ENCODE peak calls at places on chromosome 13, in six cellular contexts. One of them, this sample, is unnamed.

GRCh38 chr13:113393226-113393571 is 29.3 kb upstream of the GRTP1 start:
- DNase-seq in adrenal gland: no peak
- DNase-seq in astrocyte of the cerebellum: no peak
- DNase-seq in EL: no peak
- DNase-seq in effector memory CD8-positive, alpha-beta T cell: no peak
- DNase-seq in activated CD8-positive, alpha-beta memory T cell treated with anti-CD3 and anti-CD28 coated beads for 48 hours: no peak
- DNase-seq in this sample: no peak

GRCh38 chr13:102399791-102400618 is 1.8 kb downstream of the FGF14 start:
- DNase-seq in adrenal gland: no peak
- DNase-seq in astrocyte of the cerebellum: no peak
- DNase-seq in EL: no peak
- DNase-seq in effector memory CD8-positive, alpha-beta T cell: no peak
- DNase-seq in activated CD8-positive, alpha-beta memory T cell treated with anti-CD3 and anti-CD28 coated beads for 48 hours: no peak
- DNase-seq in this sample: no peak

GRCh38 chr13:23610187-23610576 is 40.0 kb downstream of the TNFRSF19 start:
- DNase-seq in adrenal gland: no peak
- DNase-seq in astrocyte of the cerebellum: no peak
- DNase-seq in EL: peak
- DNase-seq in effector memory CD8-positive, alpha-beta T cell: no peak
- DNase-seq in activated CD8-positive, alpha-beta memory T cell treated with anti-CD3 and anti-CD28 coated beads for 48 hours: no peak
- DNase-seq in this sample: no peak

GRCh38 chr13:42279986-42280385 is 8.0 kb downstream of the AKAP11 start:
- DNase-seq in adrenal gland: no peak
- DNase-seq in astrocyte of the cerebellum: no peak
- DNase-seq in EL: no peak
- DNase-seq in effector memory CD8-positive, alpha-beta T cell: no peak
- DNase-seq in activated CD8-positive, alpha-beta memory T cell treated with anti-CD3 and anti-CD28 coated beads for 48 hours: no peak
- DNase-seq in this sample: no peak

GRCh38 chr13:39970177-39970846 is 314.9 kb downstream of the COG6 start:
- DNase-seq in adrenal gland: no peak
- DNase-seq in astrocyte of the cerebellum: no peak
- DNase-seq in EL: no peak
- DNase-seq in effector memory CD8-positive, alpha-beta T cell: no peak
- DNase-seq in activated CD8-positive, alpha-beta memory T cell treated with anti-CD3 and anti-CD28 coated beads for 48 hours: no peak
- DNase-seq in this sample: no peak

GRCh38 chr13:45341799-45342584 is 1.0 kb upstream of the TPT1 start:
- DNase-seq in adrenal gland: peak
- DNase-seq in astrocyte of the cerebellum: no peak
- DNase-seq in EL: peak
- DNase-seq in effector memory CD8-positive, alpha-beta T cell: no peak
- DNase-seq in activated CD8-positive, alpha-beta memory T cell treated with anti-CD3 and anti-CD28 coated beads for 48 hours: no peak
- DNase-seq in this sample: no peak

GRCh38 chr13:23701646-23702045 is 131.4 kb downstream of the TNFRSF19 start:
- DNase-seq in adrenal gland: no peak
- DNase-seq in astrocyte of the cerebellum: peak
- DNase-seq in EL: no peak
- DNase-seq in effector memory CD8-positive, alpha-beta T cell: no peak
- DNase-seq in activated CD8-positive, alpha-beta memory T cell treated with anti-CD3 and anti-CD28 coated beads for 48 hours: no peak
- DNase-seq in this sample: peak

GRCh38 chr13:98541211-98541610 is 35.7 kb downstream of the STK24 start:
- DNase-seq in adrenal gland: no peak
- DNase-seq in astrocyte of the cerebellum: no peak
- DNase-seq in EL: peak
- DNase-seq in effector memory CD8-positive, alpha-beta T cell: no peak
- DNase-seq in activated CD8-positive, alpha-beta memory T cell treated with anti-CD3 and anti-CD28 coated beads for 48 hours: no peak
- DNase-seq in this sample: no peak

GRCh38 chr13:52787212-52787611 is 47.6 kb upstream of the CNMD start:
- DNase-seq in adrenal gland: no peak
- DNase-seq in astrocyte of the cerebellum: no peak
- DNase-seq in EL: no peak
- DNase-seq in effector memory CD8-positive, alpha-beta T cell: no peak
- DNase-seq in activated CD8-positive, alpha-beta memory T cell treated with anti-CD3 and anti-CD28 coated beads for 48 hours: no peak
- DNase-seq in this sample: no peak

GRCh38 chr13:73090812-73091187 is 32.0 kb downstream of the KLF5 start:
- DNase-seq in adrenal gland: no peak
- DNase-seq in astrocyte of the cerebellum: no peak
- DNase-seq in EL: no peak
- DNase-seq in effector memory CD8-positive, alpha-beta T cell: no peak
- DNase-seq in activated CD8-positive, alpha-beta memory T cell treated with anti-CD3 and anti-CD28 coated beads for 48 hours: no peak
- DNase-seq in this sample: no peak

GRCh38 chr13:48526269-48526668 is 6.6 kb downstream of the RCBTB2 start:
- DNase-seq in adrenal gland: no peak
- DNase-seq in astrocyte of the cerebellum: no peak
- DNase-seq in EL: no peak
- DNase-seq in effector memory CD8-positive, alpha-beta T cell: peak
- DNase-seq in activated CD8-positive, alpha-beta memory T cell treated with anti-CD3 and anti-CD28 coated beads for 48 hours: no peak
- DNase-seq in this sample: no peak

GRCh38 chr13:49561064-49561410 is 24.3 kb downstream of the RCBTB1 start:
- DNase-seq in adrenal gland: peak
- DNase-seq in astrocyte of the cerebellum: no peak
- DNase-seq in EL: no peak
- DNase-seq in effector memory CD8-positive, alpha-beta T cell: no peak
- DNase-seq in activated CD8-positive, alpha-beta memory T cell treated with anti-CD3 and anti-CD28 coated beads for 48 hours: no peak
- DNase-seq in this sample: no peak

GRCh38 chr13:31036717-31037116 is 104.3 kb downstream of the TEX26 start:
- DNase-seq in adrenal gland: no peak
- DNase-seq in astrocyte of the cerebellum: no peak
- DNase-seq in EL: no peak
- DNase-seq in effector memory CD8-positive, alpha-beta T cell: no peak
- DNase-seq in activated CD8-positive, alpha-beta memory T cell treated with anti-CD3 and anti-CD28 coated beads for 48 hours: no peak
- DNase-seq in this sample: no peak

GRCh38 chr13:67369895-67370660 is 139.9 kb upstream of the PCDH9 start:
- DNase-seq in adrenal gland: no peak
- DNase-seq in astrocyte of the cerebellum: peak
- DNase-seq in EL: peak
- DNase-seq in effector memory CD8-positive, alpha-beta T cell: no peak
- DNase-seq in activated CD8-positive, alpha-beta memory T cell treated with anti-CD3 and anti-CD28 coated beads for 48 hours: no peak
- DNase-seq in this sample: peak

GRCh38 chr13:26548251-26548765 is 9.2 kb upstream of the WASF3 start:
- DNase-seq in adrenal gland: no peak
- DNase-seq in astrocyte of the cerebellum: no peak
- DNase-seq in EL: no peak
- DNase-seq in effector memory CD8-positive, alpha-beta T cell: no peak
- DNase-seq in activated CD8-positive, alpha-beta memory T cell treated with anti-CD3 and anti-CD28 coated beads for 48 hours: no peak
- DNase-seq in this sample: no peak

GRCh38 chr13:95496485-95496884 is 56.0 kb upstream of the CLDN10 start:
- DNase-seq in adrenal gland: no peak
- DNase-seq in astrocyte of the cerebellum: no peak
- DNase-seq in EL: no peak
- DNase-seq in effector memory CD8-positive, alpha-beta T cell: no peak
- DNase-seq in activated CD8-positive, alpha-beta memory T cell treated with anti-CD3 and anti-CD28 coated beads for 48 hours: no peak
- DNase-seq in this sample: no peak

GRCh38 chr13:41004875-41005693 is 14.0 kb downstream of the ELF1 start:
- DNase-seq in adrenal gland: no peak
- DNase-seq in astrocyte of the cerebellum: no peak
- DNase-seq in EL: peak
- DNase-seq in effector memory CD8-positive, alpha-beta T cell: no peak
- DNase-seq in activated CD8-positive, alpha-beta memory T cell treated with anti-CD3 and anti-CD28 coated beads for 48 hours: no peak
- DNase-seq in this sample: no peak

GRCh38 chr13:111876506-111876905 is 190.4 kb upstream of the SOX1 start:
- DNase-seq in adrenal gland: no peak
- DNase-seq in astrocyte of the cerebellum: no peak
- DNase-seq in EL: no peak
- DNase-seq in effector memory CD8-positive, alpha-beta T cell: no peak
- DNase-seq in activated CD8-positive, alpha-beta memory T cell treated with anti-CD3 and anti-CD28 coated beads for 48 hours: no peak
- DNase-seq in this sample: no peak

GRCh38 chr13:80255946-80256345 is 85.0 kb downstream of the SPRY2 start:
- DNase-seq in adrenal gland: no peak
- DNase-seq in astrocyte of the cerebellum: no peak
- DNase-seq in EL: no peak
- DNase-seq in effector memory CD8-positive, alpha-beta T cell: no peak
- DNase-seq in activated CD8-positive, alpha-beta memory T cell treated with anti-CD3 and anti-CD28 coated beads for 48 hours: no peak
- DNase-seq in this sample: no peak

GRCh38 chr13:51818771-51819511 is 15.0 kb upstream of the DHRS12 start:
- DNase-seq in adrenal gland: no peak
- DNase-seq in astrocyte of the cerebellum: no peak
- DNase-seq in EL: peak
- DNase-seq in effector memory CD8-positive, alpha-beta T cell: no peak
- DNase-seq in activated CD8-positive, alpha-beta memory T cell treated with anti-CD3 and anti-CD28 coated beads for 48 hours: no peak
- DNase-seq in this sample: no peak

GRCh38 chr13:111516712-111517640 is 196.5 kb downstream of the TEX29 start:
- DNase-seq in adrenal gland: no peak
- DNase-seq in astrocyte of the cerebellum: no peak
- DNase-seq in EL: no peak
- DNase-seq in effector memory CD8-positive, alpha-beta T cell: no peak
- DNase-seq in activated CD8-positive, alpha-beta memory T cell treated with anti-CD3 and anti-CD28 coated beads for 48 hours: no peak
- DNase-seq in this sample: no peak

GRCh38 chr13:20993211-20993610 is 68.2 kb downstream of the LATS2 start:
- DNase-seq in adrenal gland: no peak
- DNase-seq in astrocyte of the cerebellum: no peak
- DNase-seq in EL: no peak
- DNase-seq in effector memory CD8-positive, alpha-beta T cell: no peak
- DNase-seq in activated CD8-positive, alpha-beta memory T cell treated with anti-CD3 and anti-CD28 coated beads for 48 hours: no peak
- DNase-seq in this sample: no peak

GRCh38 chr13:91576590-91576989 is 178.2 kb downstream of the GPC5 start:
- DNase-seq in adrenal gland: no peak
- DNase-seq in astrocyte of the cerebellum: no peak
- DNase-seq in EL: no peak
- DNase-seq in effector memory CD8-positive, alpha-beta T cell: no peak
- DNase-seq in activated CD8-positive, alpha-beta memory T cell treated with anti-CD3 and anti-CD28 coated beads for 48 hours: no peak
- DNase-seq in this sample: no peak

GRCh38 chr13:87893982-87894527 is 222.9 kb downstream of the SLITRK5 start:
- DNase-seq in adrenal gland: no peak
- DNase-seq in astrocyte of the cerebellum: no peak
- DNase-seq in EL: no peak
- DNase-seq in effector memory CD8-positive, alpha-beta T cell: no peak
- DNase-seq in activated CD8-positive, alpha-beta memory T cell treated with anti-CD3 and anti-CD28 coated beads for 48 hours: no peak
- DNase-seq in this sample: no peak

GRCh38 chr13:96089749-96090239 is at the start of gene HS6ST3:
- DNase-seq in adrenal gland: peak
- DNase-seq in astrocyte of the cerebellum: no peak
- DNase-seq in EL: peak
- DNase-seq in effector memory CD8-positive, alpha-beta T cell: no peak
- DNase-seq in activated CD8-positive, alpha-beta memory T cell treated with anti-CD3 and anti-CD28 coated beads for 48 hours: no peak
- DNase-seq in this sample: no peak

GRCh38 chr13:37715606-37716015 is 117.0 kb upstream of the POSTN start:
- DNase-seq in adrenal gland: no peak
- DNase-seq in astrocyte of the cerebellum: peak
- DNase-seq in EL: peak
- DNase-seq in effector memory CD8-positive, alpha-beta T cell: no peak
- DNase-seq in activated CD8-positive, alpha-beta memory T cell treated with anti-CD3 and anti-CD28 coated beads for 48 hours: no peak
- DNase-seq in this sample: no peak

GRCh38 chr13:23741879-23742510 is 147.2 kb downstream of the MIPEP start:
- DNase-seq in adrenal gland: no peak
- DNase-seq in astrocyte of the cerebellum: no peak
- DNase-seq in EL: peak
- DNase-seq in effector memory CD8-positive, alpha-beta T cell: no peak
- DNase-seq in activated CD8-positive, alpha-beta memory T cell treated with anti-CD3 and anti-CD28 coated beads for 48 hours: no peak
- DNase-seq in this sample: no peak

GRCh38 chr13:106534844-106535551 is 464 bp downstream of the EFNB2 start:
- DNase-seq in adrenal gland: no peak
- DNase-seq in astrocyte of the cerebellum: no peak
- DNase-seq in EL: peak
- DNase-seq in effector memory CD8-positive, alpha-beta T cell: peak
- DNase-seq in activated CD8-positive, alpha-beta memory T cell treated with anti-CD3 and anti-CD28 coated beads for 48 hours: no peak
- DNase-seq in this sample: no peak

GRCh38 chr13:44050450-44051063 is 170.9 kb downstream of the LACC1 start:
- DNase-seq in adrenal gland: no peak
- DNase-seq in astrocyte of the cerebellum: no peak
- DNase-seq in EL: peak
- DNase-seq in effector memory CD8-positive, alpha-beta T cell: peak
- DNase-seq in activated CD8-positive, alpha-beta memory T cell treated with anti-CD3 and anti-CD28 coated beads for 48 hours: no peak
- DNase-seq in this sample: no peak

GRCh38 chr13:113584205-113584869 is at the start of gene TFDP1:
- DNase-seq in adrenal gland: peak
- DNase-seq in astrocyte of the cerebellum: peak
- DNase-seq in EL: peak
- DNase-seq in effector memory CD8-positive, alpha-beta T cell: peak
- DNase-seq in activated CD8-positive, alpha-beta memory T cell treated with anti-CD3 and anti-CD28 coated beads for 48 hours: peak
- DNase-seq in this sample: peak

GRCh38 chr13:35472308-35473008 is 4.0 kb downstream of the MAB21L1 start:
- DNase-seq in adrenal gland: no peak
- DNase-seq in astrocyte of the cerebellum: no peak
- DNase-seq in EL: peak
- DNase-seq in effector memory CD8-positive, alpha-beta T cell: no peak
- DNase-seq in activated CD8-positive, alpha-beta memory T cell treated with anti-CD3 and anti-CD28 coated beads for 48 hours: no peak
- DNase-seq in this sample: no peak

GRCh38 chr13:43804461-43805070 is 17.8 kb upstream of the ENOX1 start:
- DNase-seq in adrenal gland: no peak
- DNase-seq in astrocyte of the cerebellum: peak
- DNase-seq in EL: peak
- DNase-seq in effector memory CD8-positive, alpha-beta T cell: peak
- DNase-seq in activated CD8-positive, alpha-beta memory T cell treated with anti-CD3 and anti-CD28 coated beads for 48 hours: no peak
- DNase-seq in this sample: peak